ENCODE peak calls at places on chromosome 9, in six cellular contexts. Z is posterior vena cava; L is T-helper 22 cell; X is left lobe of liver; K is stimulated activated CD4-positive, alpha-beta T cell treated with anti-CD3 and anti-CD28 coated beads, Interleukin-15, amount 100 ng/mL, for 1 hour; Y is activated CD8-positive, alpha-beta memory T cell treated with anti-CD3 and anti-CD28 coated beads, Interleukin-2, amount 50 U/mL, for 4 hours. D is an unnamed sample.

GRCh38 chr9:98087420-98088354 is 31.2 kb downstream of the NANS start:
- DNase-seq in Z (peak; percentile 85), L (no peak), X (no peak), K (no peak), Y (peak; percentile 52), D (no peak)

GRCh38 chr9:16337322-16338029 is 533.0 kb downstream of the BNC2 start:
- DNase-seq in Z (no peak), L (no peak), X (no peak), K (no peak), Y (no peak), D (no peak)

GRCh38 chr9:75431388-75431787 is 343.1 kb downstream of the OSTF1 start:
- DNase-seq in Z (no peak), L (no peak), X (no peak), K (no peak), Y (no peak), D (no peak)

GRCh38 chr9:80555782-80556325 is 984.1 kb downstream of the TLE4 start:
- DNase-seq in Z (no peak), L (no peak), X (no peak), K (no peak), Y (no peak), D (no peak)

GRCh38 chr9:72133365-72134035 is 15.7 kb upstream of the GDA start:
- DNase-seq in Z (no peak), L (no peak), X (peak; percentile 70), K (no peak), Y (no peak), D (no peak)

GRCh38 chr9:114176601-114177295 is 21.4 kb downstream of the COL27A1 start:
- DNase-seq in Z (peak; percentile 9), L (no peak), X (peak; percentile 90), K (no peak), Y (no peak), D (no peak)

GRCh38 chr9:4985376-4986266 is 549 bp downstream of the JAK2 start:
- DNase-seq in Z (peak; percentile 79), L (no peak), X (no peak), K (no peak), Y (peak; percentile 17), D (peak; percentile 65)

GRCh38 chr9:706606-707451 is 134.7 kb upstream of the DMRT1 start:
- DNase-seq in Z (peak; percentile 93), L (no peak), X (peak; percentile 95), K (no peak), Y (peak; percentile 18), D (no peak)

GRCh38 chr9:123176230-123176629 is 92.2 kb downstream of the STRBP start:
- DNase-seq in Z (no peak), L (no peak), X (no peak), K (no peak), Y (no peak), D (no peak)

GRCh38 chr9:134396258-134396742 is 70.0 kb downstream of the RXRA start:
- DNase-seq in Z (no peak), L (peak; percentile 59), X (no peak), K (no peak), Y (peak; percentile 34), D (no peak)

GRCh38 chr9:89558948-89559347 is 45.9 kb upstream of the GADD45G start:
- DNase-seq in Z (no peak), L (no peak), X (no peak), K (no peak), Y (no peak), D (no peak)

GRCh38 chr9:127828262-127829031 is 25.8 kb downstream of the FPGS start:
- DNase-seq in Z (peak; percentile 97), L (no peak), X (peak; percentile 81), K (no peak), Y (no peak), D (peak; percentile 29)

GRCh38 chr9:113609562-113610318 is 146.2 kb downstream of the RGS3 start:
- DNase-seq in Z (peak; percentile 96), L (no peak), X (peak; percentile 97), K (no peak), Y (no peak), D (no peak)

GRCh38 chr9:121288874-121289553 is 21.1 kb downstream of the GSN start:
- DNase-seq in Z (no peak), L (no peak), X (peak; percentile 52), K (no peak), Y (no peak), D (peak; percentile 90)

GRCh38 chr9:132018957-132019405 is 60.7 kb downstream of the MED27 start:
- DNase-seq in Z (no peak), L (no peak), X (no peak), K (no peak), Y (no peak), D (peak; percentile 66)

GRCh38 chr9:115847245-115847644 is 306.3 kb upstream of the PAPPA start:
- DNase-seq in Z (no peak), L (no peak), X (no peak), K (no peak), Y (no peak), D (no peak)